ENCODE peak calls at places on chromosome 15, in five cellular contexts. I is body of pancreas; L is activated CD4-positive, alpha-beta T cell treated with anti-CD3 and anti-CD28 coated beads for 4 hours; D is psoas muscle; O is heart left ventricle. A is an unnamed sample.

GRCh38 chr15:67863442-67863987 is 23.7 kb upstream of the RNU6-1 start:
- DNase-seq in D (peak), I (peak), O (peak), L (peak), A (peak)

GRCh38 chr15:68040144-68040543 is 14.0 kb upstream of the PIAS1 start:
- DNase-seq in D (no peak), I (no peak), O (no peak), L (no peak), A (no peak)

GRCh38 chr15:66023322-66023972 is 154.2 kb downstream of the RAB11A start:
- DNase-seq in L (no peak), D (no peak), I (no peak), O (no peak), A (no peak)

GRCh38 chr15:80832676-80833075 is 53.5 kb downstream of the CEMIP start:
- DNase-seq in I (no peak), O (no peak), L (no peak), D (no peak), A (no peak)

GRCh38 chr15:85024509-85025336 is 43.1 kb downstream of the PDE8A start:
- DNase-seq in D (no peak), O (no peak), I (no peak), L (no peak), A (peak)

GRCh38 chr15:29822100-29822684 is at the start of gene TJP1:
- DNase-seq in L (no peak), D (peak), O (peak), I (peak), A (no peak)

GRCh38 chr15:23038741-23039150 is 623 bp downstream of the TUBGCP5 start:
- DNase-seq in L (peak), O (no peak), D (no peak), I (peak), A (no peak)

GRCh38 chr15:25805006-25805405 is 58.1 kb downstream of the ATP10A start:
- DNase-seq in L (no peak), I (no peak), D (no peak), O (no peak), A (no peak)